ENCODE peak calls at places on chromosomes 3 and 15, in ten cellular contexts. V is memory B cell, M is RPMI7951, U is D341Med, E is HEK293T, D is AG09309, O is tibial nerve, Y is mucosa of descending colon, P is Panc1, Q is T-helper 2 cell. W is an unnamed sample.

GRCh38 chr3:152636651-152637050 is 198.3 kb upstream of the P2RY1 start:
- DNase-seq in V (no peak), U (no peak), O (no peak), Q (no peak), D (no peak), M (no peak), E (no peak), P (no peak), Y (no peak), W (no peak)

GRCh38 chr3:187183903-187184302 is 13.4 kb upstream of the RTP1 start:
- DNase-seq in D (no peak), M (no peak), P (no peak), Q (no peak), V (no peak), Y (no peak), O (no peak), U (no peak), E (no peak), W (no peak)

GRCh38 chr3:33440578-33441321 is 545 bp upstream of the UBP1 start:
- DNase-seq in Q (no peak), M (peak), D (peak), Y (peak), P (peak), E (peak), V (peak), O (peak), U (peak), W (peak)

GRCh38 chr3:10632741-10633140 is 127.4 kb upstream of the ATP2B2 start:
- DNase-seq in P (no peak), U (no peak), O (no peak), Q (no peak), Y (no peak), D (no peak), V (no peak), E (no peak), M (no peak), W (no peak)

GRCh38 chr3:185702564-185703225 is 116.6 kb downstream of the SENP2 start:
- DNase-seq in D (no peak), E (peak), O (no peak), Y (peak), M (no peak), V (no peak), Q (no peak), P (no peak), U (no peak), W (no peak)

GRCh38 chr3:103056552-103056951 is 621.7 kb downstream of the ZPLD1 start:
- DNase-seq in M (no peak), P (no peak), U (no peak), O (no peak), E (no peak), V (no peak), D (no peak), Q (no peak), Y (no peak), W (no peak)

GRCh38 chr15:84821501-84822021 is 4.4 kb downstream of the ALPK3 start:
- DNase-seq in Y (no peak), V (no peak), D (no peak), Q (no peak), P (no peak), M (no peak), E (no peak), O (no peak), U (no peak), W (no peak)

GRCh38 chr3:123342631-123343080 is 106.2 kb downstream of the ADCY5 start:
- DNase-seq in U (no peak), D (no peak), V (no peak), E (no peak), O (no peak), M (no peak), Q (no peak), Y (no peak), P (no peak), W (no peak)

GRCh38 chr3:12107071-12107713 is 51.5 kb downstream of the TIMP4 start:
- DNase-seq in D (no peak), O (no peak), Q (no peak), U (no peak), Y (no peak), P (no peak), E (no peak), M (peak), V (no peak), W (no peak)

GRCh38 chr3:5298453-5298852 is 110.9 kb downstream of the EDEM1 start:
- DNase-seq in E (no peak), Y (no peak), O (no peak), P (no peak), U (no peak), M (no peak), D (no peak), V (no peak), Q (no peak), W (no peak)

GRCh38 chr3:39358302-39358701 is 24.9 kb upstream of the SLC25A38 start:
- DNase-seq in U (no peak), M (no peak), Q (no peak), E (no peak), Y (no peak), D (no peak), P (no peak), V (no peak), O (no peak), W (no peak)

GRCh38 chr3:8869613-8870012 is 93.7 kb downstream of the RAD18 start:
- DNase-seq in U (no peak), M (peak), V (no peak), Y (no peak), P (peak), O (no peak), D (peak), Q (no peak), E (no peak), W (peak)

GRCh38 chr3:188687389-188687788 is 484.4 kb upstream of the TPRG1 start:
- DNase-seq in E (no peak), D (peak), M (peak), P (no peak), Q (no peak), U (no peak), Y (no peak), O (no peak), V (no peak), W (peak)

GRCh38 chr15:92883643-92884458 is 16.3 kb upstream of the CHD2 start:
- DNase-seq in U (no peak), Y (no peak), O (no peak), E (no peak), D (no peak), V (no peak), Q (no peak), P (peak), M (peak), W (peak)

GRCh38 chr15:38226867-38227266 is 25.8 kb upstream of the SPRED1 start:
- DNase-seq in D (peak), O (peak), V (no peak), M (peak), U (no peak), Q (no peak), E (no peak), Y (peak), P (peak), W (peak)

GRCh38 chr3:67030785-67031740 is 33.0 kb downstream of the KBTBD8 start:
- DNase-seq in M (no peak), E (no peak), Y (no peak), V (no peak), O (no peak), P (no peak), U (no peak), D (no peak), Q (no peak), W (no peak)

GRCh38 chr3:59660376-59660775 is 610.6 kb upstream of the CFAP20DC start:
- DNase-seq in E (no peak), D (no peak), V (no peak), Y (no peak), U (no peak), O (no peak), Q (no peak), M (no peak), P (no peak), W (no peak)

GRCh38 chr15:93862791-93863190 is 368.6 kb upstream of the MCTP2 start:
- DNase-seq in P (no peak), Q (no peak), M (no peak), Y (peak), V (no peak), O (peak), E (no peak), U (no peak), D (no peak), W (no peak)

GRCh38 chr3:144968951-144969350 is 997.3 kb downstream of the DIPK2A start:
- DNase-seq in D (no peak), Q (no peak), M (no peak), V (no peak), U (no peak), O (no peak), E (no peak), Y (no peak), P (no peak), W (no peak)

GRCh38 chr3:24123596-24123995 is 178.5 kb downstream of the NR1D2 start:
- DNase-seq in U (no peak), V (no peak), E (no peak), Q (no peak), D (no peak), O (no peak), P (no peak), Y (no peak), M (peak), W (peak)

GRCh38 chr15:99485992-99486370 is 79.8 kb upstream of the MEF2A start:
- DNase-seq in Q (no peak), U (no peak), P (no peak), M (no peak), E (no peak), Y (no peak), V (no peak), D (no peak), O (no peak), W (no peak)

GRCh38 chr3:118641608-118642007 is 393.0 kb downstream of the IGSF11 start:
- DNase-seq in E (no peak), D (no peak), Y (no peak), Q (no peak), V (no peak), P (no peak), U (no peak), O (no peak), M (no peak), W (no peak)

GRCh38 chr3:42780892-42781700 is 8.0 kb upstream of the CCDC13 start:
- DNase-seq in Q (no peak), M (peak), O (peak), V (peak), D (peak), Y (peak), U (peak), P (no peak), E (peak), W (peak)

GRCh38 chr15:32642667-32643425 is 1.3 kb downstream of the SCG5 start:
- DNase-seq in D (no peak), E (no peak), P (no peak), V (no peak), Y (no peak), O (no peak), M (no peak), Q (no peak), U (no peak), W (no peak)

GRCh38 chr3:10977864-10978510 is 14.6 kb upstream of the SLC6A1 start:
- DNase-seq in E (no peak), Y (no peak), P (no peak), V (no peak), U (no peak), Q (no peak), M (no peak), O (no peak), D (no peak), W (no peak)

GRCh38 chr3:185753354-185753753 is 71.5 kb downstream of the IGF2BP2 start:
- DNase-seq in D (no peak), V (no peak), O (no peak), Q (no peak), E (no peak), U (no peak), Y (no peak), M (no peak), P (no peak), W (no peak)

GRCh38 chr3:65356331-65357286 is 668.8 kb upstream of the ADAMTS9 start:
- DNase-seq in Q (no peak), D (no peak), U (peak), P (no peak), O (no peak), M (peak), Y (no peak), E (no peak), V (no peak), W (no peak)

GRCh38 chr15:72964135-72964534 is 88.1 kb upstream of the NEO1 start:
- DNase-seq in P (no peak), D (no peak), U (no peak), V (no peak), Y (peak), Q (no peak), E (no peak), O (no peak), M (no peak), W (no peak)

GRCh38 chr3:45253316-45253715 is 27.2 kb upstream of the TMEM158 start:
- DNase-seq in P (no peak), Q (no peak), E (no peak), U (no peak), M (no peak), D (no peak), Y (no peak), O (no peak), V (no peak), W (no peak)